ENCODE peak calls at places on chromosomes 4 and X, in nine cellular contexts. L is stimulated activated effector memory CD8-positive, alpha-beta T cell treated with anti-CD3 and anti-CD28 coated beads, Interleukin-12 subunit alpha, Interleukin-12 subunit beta, amount 100 ng/mL, for 72 hours; B is Caki2; I is endothelial cell; Y is spleen; Z is activated T-helper 1 cell treated with Interleukin-2 at 50 U/mL for 16 hours; D is lower leg skin; A is OCI-LY7; E is fibroblast of pulmonary artery. Q is an unnamed sample.

GRCh38 chr4:24163314-24163713 is 273.5 kb upstream of the PPARGC1A start:
- DNase-seq in B (no peak), I (no peak), D (no peak), A (no peak), Y (no peak), Z (no peak), E (no peak), L (no peak), Q (no peak)

GRCh38 chrX:52425710-52426245 is 57.0 kb downstream of the XAGE2 start:
- DNase-seq in D (no peak), Z (no peak), B (no peak), I (no peak), A (no peak), Y (no peak), L (no peak), E (peak), Q (no peak)

GRCh38 chrX:997631-998137 is 214.8 kb downstream of the CRLF2 start:
- DNase-seq in Y (peak), Z (no peak), L (no peak), A (no peak), D (no peak), I (no peak), B (no peak), E (no peak), Q (peak)

GRCh38 chrX:41293269-41293668 is 40.7 kb upstream of the DDX3X start:
- DNase-seq in L (no peak), B (peak), Y (no peak), Z (no peak), A (peak), I (no peak), E (peak), D (no peak), Q (no peak)

GRCh38 chr4:66688674-66689073 is 856.6 kb downstream of the CENPC start:
- DNase-seq in L (no peak), E (peak), Y (no peak), D (no peak), Z (no peak), B (peak), A (peak), I (no peak), Q (no peak)

GRCh38 chr4:64784125-64784524 is 374.9 kb upstream of the TECRL start:
- DNase-seq in L (no peak), Z (no peak), I (no peak), E (peak), A (no peak), Y (no peak), B (peak), D (no peak), Q (no peak)

GRCh38 chr4:104677122-104677521 is 182.4 kb upstream of the CXXC4 start:
- DNase-seq in Y (no peak), E (no peak), I (no peak), Z (no peak), L (no peak), B (peak), D (no peak), A (no peak), Q (no peak)

GRCh38 chr4:148044889-148045352 is 313.0 kb downstream of the ARHGAP10 start:
- DNase-seq in I (no peak), Y (no peak), E (no peak), B (no peak), D (no peak), Z (no peak), L (no peak), A (peak), Q (no peak)

GRCh38 chrX:131747173-131747572 is 203.3 kb downstream of the OR13H1 start:
- DNase-seq in Z (peak), A (no peak), B (no peak), L (no peak), D (peak), I (no peak), E (no peak), Y (peak), Q (no peak)

GRCh38 chr4:189022441-189023035 is 883.3 kb downstream of the TRIML1 start:
- DNase-seq in A (no peak), D (no peak), Z (no peak), Y (no peak), I (no peak), L (no peak), E (peak), B (peak), Q (no peak)

GRCh38 chr4:179027569-179027968 is 1585.3 kb upstream of the AGA start:
- DNase-seq in A (no peak), D (no peak), I (no peak), L (no peak), Y (no peak), Z (no peak), B (no peak), E (no peak), Q (no peak)

GRCh38 chrX:110316351-110317078 is 1.4 kb downstream of the AMMECR1 start:
- DNase-seq in B (no peak), E (peak), Z (no peak), I (no peak), L (no peak), Y (no peak), D (no peak), A (no peak), Q (no peak)

GRCh38 chr4:132230025-132230424 is 919.1 kb upstream of the PCDH10 start:
- DNase-seq in L (no peak), Y (no peak), B (no peak), E (no peak), Z (no peak), I (no peak), D (no peak), A (no peak), Q (no peak)

GRCh38 chrX:124829930-124830329 is 483.6 kb downstream of the SH2D1A start:
- DNase-seq in A (peak), I (no peak), L (no peak), D (no peak), B (no peak), E (no peak), Y (no peak), Z (no peak), Q (no peak)

GRCh38 chr4:163109967-163110366 is 56.7 kb downstream of the NAF1 start:
- DNase-seq in Z (no peak), A (no peak), D (no peak), B (no peak), E (no peak), L (no peak), Y (no peak), I (no peak), Q (no peak)

GRCh38 chrX:153884136-153885076 is 1.6 kb downstream of the L1CAM start:
- DNase-seq in Z (no peak), E (no peak), L (no peak), Y (no peak), D (no peak), I (no peak), B (peak), A (no peak), Q (no peak)

GRCh38 chrX:71652405-71652804 is 14.9 kb upstream of the LOC101059915 start:
- DNase-seq in Z (no peak), D (no peak), A (peak), I (peak), E (peak), Y (no peak), B (peak), L (peak), Q (no peak)

GRCh38 chr4:147409350-147409749 is 71.5 kb upstream of the EDNRA start:
- DNase-seq in Z (no peak), Y (no peak), A (no peak), D (no peak), B (no peak), I (no peak), E (peak), L (no peak), Q (no peak)

GRCh38 chr4:157781361-157781760 is 391.5 kb downstream of the GASK1B start:
- DNase-seq in E (no peak), Y (no peak), A (no peak), B (no peak), Z (no peak), L (no peak), I (no peak), D (no peak), Q (no peak)

GRCh38 chr4:169045862-169046584 is 36.0 kb upstream of the CBR4 start:
- DNase-seq in I (no peak), A (no peak), Z (no peak), L (no peak), B (no peak), E (no peak), Y (no peak), D (peak), Q (no peak)

GRCh38 chr4:7034262-7035081 is 8.7 kb upstream of the TADA2B start:
- DNase-seq in D (no peak), Y (peak), E (peak), Z (no peak), I (no peak), A (no peak), B (no peak), L (no peak), Q (peak)

GRCh38 chr4:100289980-100290379 is 99.7 kb upstream of the DDIT4L start:
- DNase-seq in B (no peak), Y (no peak), Z (no peak), L (no peak), I (no peak), E (peak), A (no peak), D (no peak), Q (no peak)

GRCh38 chr4:186932631-186933150 is 209.0 kb upstream of the FAT1 start:
- DNase-seq in Z (no peak), A (no peak), E (peak), B (peak), D (no peak), Y (no peak), I (no peak), L (no peak), Q (no peak)

GRCh38 chr4:53717064-53717549 is 125.8 kb upstream of the LNX1 start:
- DNase-seq in L (no peak), E (no peak), B (no peak), I (no peak), D (no peak), Y (no peak), A (no peak), Z (no peak), Q (no peak)

GRCh38 chr4:25441519-25442117 is 64.6 kb downstream of the ANAPC4 start:
- DNase-seq in D (peak), E (peak), A (peak), Y (no peak), I (peak), L (no peak), B (peak), Z (no peak), Q (peak)

GRCh38 chr4:2786152-2786671 is 6.7 kb upstream of the SH3BP2 start:
- DNase-seq in B (no peak), Y (peak), Z (no peak), L (peak), D (peak), E (no peak), I (no peak), A (no peak), Q (no peak)

GRCh38 chr4:39706334-39706733 is 8.4 kb downstream of the UBE2K start:
- DNase-seq in D (no peak), B (peak), Z (no peak), I (no peak), A (no peak), Y (no peak), L (no peak), E (peak), Q (no peak)

GRCh38 chr4:34512631-34513030 is 1731.7 kb downstream of the ARAP2 start:
- DNase-seq in B (no peak), A (no peak), I (no peak), D (no peak), Z (no peak), E (no peak), L (no peak), Y (no peak), Q (no peak)

GRCh38 chrX:130393451-130394074 is 8.1 kb upstream of the GPR119 start:
- DNase-seq in L (no peak), I (peak), E (peak), A (peak), Z (no peak), D (no peak), Y (no peak), B (peak), Q (no peak)

GRCh38 chrX:45322382-45322781 is 121.7 kb upstream of the DIPK2B start:
- DNase-seq in D (no peak), E (peak), Z (no peak), Y (no peak), A (peak), B (peak), I (no peak), L (no peak), Q (no peak)